ENCODE peak calls at places on chromosomes 11 and 22, in nine cellular contexts. One of them, this sample, is unnamed.

GRCh38 chr11:88709567-88709966 is 356.2 kb downstream of the GRM5 start:
- DNase-seq in stimulated activated naive CD8-positive, alpha-beta T cell treated with anti-CD3 and anti-CD28 coated beads, Interleukin-15, Interleukin-2, amounts not matched to agents 100 U/mL and 50 U/mL, for 24 hours: no peak
- DNase-seq in CD4-positive, alpha-beta T cell: no peak
- DNase-seq in EL: peak; percentile 20
- DNase-seq in COLO829: peak; percentile 70
- DNase-seq in fibroblast of mammary gland: no peak
- DNase-seq in left ventricle myocardium superior: no peak
- DNase-seq in Calu3: peak; percentile 69
- DNase-seq in AG08395: no peak
- DNase-seq in this sample: no peak

GRCh38 chr11:25711008-25711407 is 620.9 kb upstream of the ANO3 start:
- DNase-seq in stimulated activated naive CD8-positive, alpha-beta T cell treated with anti-CD3 and anti-CD28 coated beads, Interleukin-15, Interleukin-2, amounts not matched to agents 100 U/mL and 50 U/mL, for 24 hours: no peak
- DNase-seq in CD4-positive, alpha-beta T cell: no peak
- DNase-seq in EL: no peak
- DNase-seq in COLO829: no peak
- DNase-seq in fibroblast of mammary gland: no peak
- DNase-seq in left ventricle myocardium superior: no peak
- DNase-seq in Calu3: no peak
- DNase-seq in AG08395: no peak
- DNase-seq in this sample: no peak

GRCh38 chr11:68966894-68967780 is 13.6 kb downstream of the MRGPRD start:
- DNase-seq in stimulated activated naive CD8-positive, alpha-beta T cell treated with anti-CD3 and anti-CD28 coated beads, Interleukin-15, Interleukin-2, amounts not matched to agents 100 U/mL and 50 U/mL, for 24 hours: no peak
- DNase-seq in CD4-positive, alpha-beta T cell: no peak
- DNase-seq in EL: no peak
- DNase-seq in COLO829: no peak
- DNase-seq in fibroblast of mammary gland: no peak
- DNase-seq in left ventricle myocardium superior: no peak
- DNase-seq in Calu3: no peak
- DNase-seq in AG08395: no peak
- DNase-seq in this sample: no peak

GRCh38 chr11:71112990-71113389 is 139.4 kb downstream of the SHANK2 start:
- DNase-seq in stimulated activated naive CD8-positive, alpha-beta T cell treated with anti-CD3 and anti-CD28 coated beads, Interleukin-15, Interleukin-2, amounts not matched to agents 100 U/mL and 50 U/mL, for 24 hours: no peak
- DNase-seq in CD4-positive, alpha-beta T cell: no peak
- DNase-seq in EL: no peak
- DNase-seq in COLO829: no peak
- DNase-seq in fibroblast of mammary gland: no peak
- DNase-seq in left ventricle myocardium superior: no peak
- DNase-seq in Calu3: no peak
- DNase-seq in AG08395: no peak
- DNase-seq in this sample: no peak

GRCh38 chr11:1256257-1257045 is 33.6 kb downstream of the MUC5B start:
- DNase-seq in stimulated activated naive CD8-positive, alpha-beta T cell treated with anti-CD3 and anti-CD28 coated beads, Interleukin-15, Interleukin-2, amounts not matched to agents 100 U/mL and 50 U/mL, for 24 hours: no peak
- DNase-seq in CD4-positive, alpha-beta T cell: no peak
- DNase-seq in EL: no peak
- DNase-seq in COLO829: no peak
- DNase-seq in fibroblast of mammary gland: no peak
- DNase-seq in left ventricle myocardium superior: no peak
- DNase-seq in Calu3: no peak
- DNase-seq in AG08395: no peak
- DNase-seq in this sample: no peak

GRCh38 chr11:74694536-74694935 is 36.7 kb downstream of the CHRDL2 start:
- DNase-seq in stimulated activated naive CD8-positive, alpha-beta T cell treated with anti-CD3 and anti-CD28 coated beads, Interleukin-15, Interleukin-2, amounts not matched to agents 100 U/mL and 50 U/mL, for 24 hours: no peak
- DNase-seq in CD4-positive, alpha-beta T cell: no peak
- DNase-seq in EL: no peak
- DNase-seq in COLO829: no peak
- DNase-seq in fibroblast of mammary gland: no peak
- DNase-seq in left ventricle myocardium superior: no peak
- DNase-seq in Calu3: no peak
- DNase-seq in AG08395: no peak
- DNase-seq in this sample: no peak

GRCh38 chr11:12111482-12112149 is 1.2 kb downstream of the MICAL2 start:
- DNase-seq in stimulated activated naive CD8-positive, alpha-beta T cell treated with anti-CD3 and anti-CD28 coated beads, Interleukin-15, Interleukin-2, amounts not matched to agents 100 U/mL and 50 U/mL, for 24 hours: no peak
- DNase-seq in CD4-positive, alpha-beta T cell: no peak
- DNase-seq in EL: no peak
- DNase-seq in COLO829: no peak
- DNase-seq in fibroblast of mammary gland: no peak
- DNase-seq in left ventricle myocardium superior: no peak
- DNase-seq in Calu3: peak; percentile 7
- DNase-seq in AG08395: no peak
- DNase-seq in this sample: no peak

GRCh38 chr11:44728085-44728410 is 1.3 kb downstream of the TSPAN18 start:
- DNase-seq in stimulated activated naive CD8-positive, alpha-beta T cell treated with anti-CD3 and anti-CD28 coated beads, Interleukin-15, Interleukin-2, amounts not matched to agents 100 U/mL and 50 U/mL, for 24 hours: no peak
- DNase-seq in CD4-positive, alpha-beta T cell: no peak
- DNase-seq in EL: no peak
- DNase-seq in COLO829: no peak
- DNase-seq in fibroblast of mammary gland: no peak
- DNase-seq in left ventricle myocardium superior: no peak
- DNase-seq in Calu3: no peak
- DNase-seq in AG08395: no peak
- DNase-seq in this sample: no peak

GRCh38 chr22:43507235-43507634 is 95.4 kb downstream of the MPPED1 start:
- DNase-seq in stimulated activated naive CD8-positive, alpha-beta T cell treated with anti-CD3 and anti-CD28 coated beads, Interleukin-15, Interleukin-2, amounts not matched to agents 100 U/mL and 50 U/mL, for 24 hours: no peak
- DNase-seq in CD4-positive, alpha-beta T cell: no peak
- DNase-seq in EL: no peak
- DNase-seq in COLO829: no peak
- DNase-seq in fibroblast of mammary gland: no peak
- DNase-seq in left ventricle myocardium superior: no peak
- DNase-seq in Calu3: no peak
- DNase-seq in AG08395: no peak
- DNase-seq in this sample: no peak

GRCh38 chr22:30861131-30861530 is 107.4 kb downstream of the MORC2 start:
- DNase-seq in stimulated activated naive CD8-positive, alpha-beta T cell treated with anti-CD3 and anti-CD28 coated beads, Interleukin-15, Interleukin-2, amounts not matched to agents 100 U/mL and 50 U/mL, for 24 hours: no peak
- DNase-seq in CD4-positive, alpha-beta T cell: no peak
- DNase-seq in EL: no peak
- DNase-seq in COLO829: no peak
- DNase-seq in fibroblast of mammary gland: no peak
- DNase-seq in left ventricle myocardium superior: no peak
- DNase-seq in Calu3: no peak
- DNase-seq in AG08395: no peak
- DNase-seq in this sample: no peak

GRCh38 chr22:48574776-48575566 is 1252.7 kb downstream of the BRD1 start:
- DNase-seq in stimulated activated naive CD8-positive, alpha-beta T cell treated with anti-CD3 and anti-CD28 coated beads, Interleukin-15, Interleukin-2, amounts not matched to agents 100 U/mL and 50 U/mL, for 24 hours: peak; percentile 61
- DNase-seq in CD4-positive, alpha-beta T cell: no peak
- DNase-seq in EL: peak; percentile 5
- DNase-seq in COLO829: peak; percentile 28
- DNase-seq in fibroblast of mammary gland: no peak
- DNase-seq in left ventricle myocardium superior: peak; percentile 42
- DNase-seq in Calu3: no peak
- DNase-seq in AG08395: peak; percentile 88
- DNase-seq in this sample: no peak

GRCh38 chr22:44930016-44930710 is 79.6 kb downstream of the PHF21B start:
- DNase-seq in stimulated activated naive CD8-positive, alpha-beta T cell treated with anti-CD3 and anti-CD28 coated beads, Interleukin-15, Interleukin-2, amounts not matched to agents 100 U/mL and 50 U/mL, for 24 hours: no peak
- DNase-seq in CD4-positive, alpha-beta T cell: no peak
- DNase-seq in EL: no peak
- DNase-seq in COLO829: no peak
- DNase-seq in fibroblast of mammary gland: no peak
- DNase-seq in left ventricle myocardium superior: peak; percentile 29
- DNase-seq in Calu3: no peak
- DNase-seq in AG08395: no peak
- DNase-seq in this sample: no peak

GRCh38 chr11:35949242-35949641 is 5.4 kb downstream of the LDLRAD3 start:
- DNase-seq in stimulated activated naive CD8-positive, alpha-beta T cell treated with anti-CD3 and anti-CD28 coated beads, Interleukin-15, Interleukin-2, amounts not matched to agents 100 U/mL and 50 U/mL, for 24 hours: no peak
- DNase-seq in CD4-positive, alpha-beta T cell: no peak
- DNase-seq in EL: no peak
- DNase-seq in COLO829: no peak
- DNase-seq in fibroblast of mammary gland: no peak
- DNase-seq in left ventricle myocardium superior: no peak
- DNase-seq in Calu3: no peak
- DNase-seq in AG08395: no peak
- DNase-seq in this sample: no peak

GRCh38 chr11:120509346-120510053 is 2.0 kb upstream of the GRIK4 start:
- DNase-seq in stimulated activated naive CD8-positive, alpha-beta T cell treated with anti-CD3 and anti-CD28 coated beads, Interleukin-15, Interleukin-2, amounts not matched to agents 100 U/mL and 50 U/mL, for 24 hours: no peak
- DNase-seq in CD4-positive, alpha-beta T cell: no peak
- DNase-seq in EL: no peak
- DNase-seq in COLO829: no peak
- DNase-seq in fibroblast of mammary gland: no peak
- DNase-seq in left ventricle myocardium superior: no peak
- DNase-seq in Calu3: no peak
- DNase-seq in AG08395: no peak
- DNase-seq in this sample: no peak

GRCh38 chr22:50302564-50302963 is 4.9 kb downstream of the PLXNB2 start:
- DNase-seq in stimulated activated naive CD8-positive, alpha-beta T cell treated with anti-CD3 and anti-CD28 coated beads, Interleukin-15, Interleukin-2, amounts not matched to agents 100 U/mL and 50 U/mL, for 24 hours: no peak
- DNase-seq in CD4-positive, alpha-beta T cell: no peak
- DNase-seq in EL: no peak
- DNase-seq in COLO829: no peak
- DNase-seq in fibroblast of mammary gland: no peak
- DNase-seq in left ventricle myocardium superior: peak; percentile 78
- DNase-seq in Calu3: no peak
- DNase-seq in AG08395: no peak
- DNase-seq in this sample: no peak

GRCh38 chr22:44091021-44091721 is 67.1 kb downstream of the PARVB start:
- DNase-seq in stimulated activated naive CD8-positive, alpha-beta T cell treated with anti-CD3 and anti-CD28 coated beads, Interleukin-15, Interleukin-2, amounts not matched to agents 100 U/mL and 50 U/mL, for 24 hours: peak; percentile 42
- DNase-seq in CD4-positive, alpha-beta T cell: no peak
- DNase-seq in EL: peak; percentile 8
- DNase-seq in COLO829: peak; percentile 66
- DNase-seq in fibroblast of mammary gland: peak; percentile 9
- DNase-seq in left ventricle myocardium superior: no peak
- DNase-seq in Calu3: peak; percentile 11
- DNase-seq in AG08395: no peak
- DNase-seq in this sample: no peak

GRCh38 chr22:47282366-47282765 is 519.9 kb downstream of the TBC1D22A start:
- DNase-seq in stimulated activated naive CD8-positive, alpha-beta T cell treated with anti-CD3 and anti-CD28 coated beads, Interleukin-15, Interleukin-2, amounts not matched to agents 100 U/mL and 50 U/mL, for 24 hours: no peak
- DNase-seq in CD4-positive, alpha-beta T cell: no peak
- DNase-seq in EL: no peak
- DNase-seq in COLO829: no peak
- DNase-seq in fibroblast of mammary gland: no peak
- DNase-seq in left ventricle myocardium superior: no peak
- DNase-seq in Calu3: no peak
- DNase-seq in AG08395: no peak
- DNase-seq in this sample: no peak